ENCODE peak calls at places on chromosome 1, in five cellular contexts. D, L, O, I and G are unnamed samples.

GRCh38 chr1:24055681-24056080 is 56.3 kb downstream of the MYOM3 start:
- DNase-seq in D (no peak), L (no peak), O (no peak), I (no peak), G (no peak)

GRCh38 chr1:160161965-160162705 is 10.7 kb downstream of the ATP1A4 start:
- DNase-seq in D (no peak), L (no peak), O (peak), I (peak), G (no peak)

GRCh38 chr1:172588296-172589291 is 55.6 kb downstream of the SUCO start:
- DNase-seq in D (peak), L (no peak), O (peak), I (no peak), G (no peak)

GRCh38 chr1:5810553-5811270 is 181.5 kb downstream of the NPHP4 start:
- DNase-seq in D (no peak), L (no peak), O (no peak), I (no peak), G (no peak)

GRCh38 chr1:1788646-1789431 is 10.6 kb upstream of the NADK start:
- DNase-seq in D (no peak), L (no peak), O (no peak), I (peak), G (no peak)

GRCh38 chr1:244731651-244732050 is 78.7 kb downstream of the DESI2 start:
- DNase-seq in D (no peak), L (no peak), O (no peak), I (no peak), G (no peak)

GRCh38 chr1:172003766-172004530 is 162.7 kb downstream of the DNM3 start:
- DNase-seq in D (no peak), L (no peak), O (no peak), I (no peak), G (no peak)

GRCh38 chr1:246934777-246935176 is 3.0 kb upstream of the AHCTF1 start:
- DNase-seq in D (no peak), L (no peak), O (no peak), I (no peak), G (no peak)

GRCh38 chr1:81312272-81312754 is 488.4 kb upstream of the ADGRL2 start:
- DNase-seq in D (no peak), L (no peak), O (no peak), I (no peak), G (no peak)

GRCh38 chr1:92822907-92823306 is 8.9 kb upstream of the RPL5 start:
- DNase-seq in D (no peak), L (no peak), O (no peak), I (no peak), G (no peak)

GRCh38 chr1:147245586-147246021 is 3.1 kb downstream of the CHD1L start:
- DNase-seq in D (no peak), L (no peak), O (no peak), I (no peak), G (no peak)

GRCh38 chr1:21914880-21915640 is 22.1 kb downstream of the HSPG2 start:
- DNase-seq in D (no peak), L (no peak), O (no peak), I (no peak), G (no peak)

GRCh38 chr1:46723901-46724300 is 5.0 kb upstream of the EFCAB14 start:
- DNase-seq in D (no peak), L (no peak), O (no peak), I (no peak), G (no peak)

GRCh38 chr1:5944848-5945167 is 47.4 kb downstream of the NPHP4 start:
- DNase-seq in D (no peak), L (no peak), O (no peak), I (no peak), G (peak)

GRCh38 chr1:35364732-35365131 is 96.2 kb downstream of the ZMYM4 start:
- DNase-seq in D (no peak), L (no peak), O (no peak), I (no peak), G (no peak)

GRCh38 chr1:67211589-67212563 is 45.6 kb downstream of the IL23R start:
- DNase-seq in D (no peak), L (no peak), O (no peak), I (no peak), G (no peak)

GRCh38 chr1:62401034-62401433 is 35.8 kb upstream of the USP1 start:
- DNase-seq in D (no peak), L (no peak), O (no peak), I (no peak), G (peak)

GRCh38 chr1:245382981-245383380 is 228.2 kb downstream of the KIF26B start:
- DNase-seq in D (no peak), L (no peak), O (no peak), I (no peak), G (no peak)

GRCh38 chr1:47511825-47512224 is 74.0 kb downstream of the FOXD2 start:
- DNase-seq in D (no peak), L (no peak), O (no peak), I (no peak), G (no peak)

GRCh38 chr1:57424231-57425027 is 569 bp upstream of the DAB1 start:
- DNase-seq in D (peak), L (no peak), O (no peak), I (no peak), G (peak)

GRCh38 chr1:227869281-227869842 is 53.9 kb downstream of the PRSS38 start:
- DNase-seq in D (no peak), L (no peak), O (no peak), I (no peak), G (no peak)

GRCh38 chr1:178055779-178056471 is 38.0 kb upstream of the RASAL2 start:
- DNase-seq in D (no peak), L (no peak), O (peak), I (no peak), G (no peak)

GRCh38 chr1:217590598-217590997 is 40.3 kb downstream of the GPATCH2 start:
- DNase-seq in D (no peak), L (no peak), O (no peak), I (no peak), G (no peak)

GRCh38 chr1:101238041-101238515 is 1.3 kb downstream of the S1PR1 start:
- DNase-seq in D (no peak), L (no peak), O (no peak), I (no peak), G (no peak)